ENCODE peak calls at places on chromosomes 6 and 20, in five cellular contexts. T is sigmoid colon, Q is stomach, I is spleen, B is transverse colon. K is an unnamed sample.

GRCh38 chr6:43877021-43877420 is 107.0 kb downstream of the VEGFA start:
- DNase-seq in I (no peak), T (no peak), Q (no peak), B (no peak), K (no peak)

GRCh38 chr20:24998631-24999445 is 6.3 kb upstream of the APMAP start:
- DNase-seq in T (peak; percentile 53), Q (no peak), B (peak; percentile 6), I (peak; percentile 35), K (no peak)

GRCh38 chr20:33696448-33696847 is 10.3 kb upstream of the E2F1 start:
- DNase-seq in T (no peak), I (no peak), Q (no peak), B (no peak), K (no peak)

GRCh38 chr20:46367967-46368901 is 38.2 kb downstream of the ELMO2 start:
- DNase-seq in I (no peak), B (no peak), T (peak; percentile 63), Q (no peak), K (no peak)

GRCh38 chr20:6886065-6886729 is 118.7 kb downstream of the BMP2 start:
- DNase-seq in I (no peak), T (no peak), B (no peak), Q (no peak), K (no peak)

GRCh38 chr6:2307794-2308193 is 62.4 kb upstream of the GMDS start:
- DNase-seq in T (no peak), I (no peak), B (no peak), Q (no peak), K (no peak)

GRCh38 chr20:44576297-44576696 is 6.1 kb upstream of the PKIG start:
- DNase-seq in Q (no peak), I (no peak), B (no peak), T (no peak), K (no peak)

GRCh38 chr6:154961141-154961540 is 34.0 kb upstream of the TIAM2 start:
- DNase-seq in B (peak; percentile 63), I (no peak), Q (no peak), T (no peak), K (no peak)

GRCh38 chr20:31547017-31547675 is 32.9 kb downstream of the HM13 start:
- DNase-seq in B (peak; percentile 88), Q (peak; percentile 86), I (peak; percentile 92), T (peak; percentile 93), K (no peak)

GRCh38 chr6:137197684-137198645 is 21.2 kb downstream of the IFNGR1 start:
- DNase-seq in T (no peak), Q (no peak), B (no peak), I (no peak), K (no peak)

GRCh38 chr6:137203256-137203655 is 15.9 kb downstream of the IFNGR1 start:
- DNase-seq in B (no peak), I (no peak), T (no peak), Q (no peak), K (no peak)

GRCh38 chr6:137200288-137200687 is 18.9 kb downstream of the IFNGR1 start:
- DNase-seq in Q (no peak), I (no peak), T (no peak), B (no peak), K (no peak)

GRCh38 chr6:137206562-137206961 is 12.6 kb downstream of the IFNGR1 start:
- DNase-seq in B (no peak), I (no peak), Q (no peak), T (no peak), K (no peak)

DNA sequence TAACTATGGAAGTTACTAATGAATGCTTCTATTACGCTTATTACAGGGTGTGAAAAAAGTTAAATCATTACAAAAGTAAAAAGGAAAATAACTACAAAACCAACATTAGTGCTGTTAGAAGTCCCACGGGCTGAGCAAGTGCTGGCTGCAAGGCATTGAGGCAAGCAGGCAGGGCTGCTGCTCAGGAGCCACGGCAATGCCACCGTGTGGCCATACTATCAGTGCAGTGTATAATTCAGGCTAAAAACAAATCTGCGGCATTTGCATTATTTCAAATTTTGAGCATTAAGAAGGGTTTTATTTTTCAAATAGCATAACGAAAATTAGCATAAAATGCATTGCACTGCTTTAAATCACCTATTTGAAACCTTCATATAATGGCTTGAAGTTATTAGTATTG is 17.1 kb downstream of the IFNGR1 start:
- DNase-seq in Q (no peak), B (no peak), T (no peak), I (no peak), K (no peak)
- TF ChIP-seq CTCF in Q (no peak), B (no peak), T (no peak), I (no peak), K (no peak)

GRCh38 chr6:163404825-163405265 is 9.7 kb upstream of the QKI start:
- DNase-seq in Q (no peak), T (peak; percentile 74), I (peak; percentile 81), B (peak; percentile 25), K (no peak)
- TF ChIP-seq POLR2AphosphoS5 in Q (peak; percentile 39), T (peak; percentile 31), I (no peak), B (peak; percentile 60), K (peak; percentile 47)

GRCh38 chr20:57437672-57438330 is 46.6 kb downstream of the RBM38 start:
- DNase-seq in B (no peak), Q (no peak), I (peak; percentile 75), T (no peak), K (no peak)

GRCh38 chr20:57440678-57441509 is 49.7 kb downstream of the RBM38 start:
- DNase-seq in B (peak; percentile 58), I (peak; percentile 86), Q (peak; percentile 81), T (peak; percentile 97), K (no peak)

GRCh38 chr20:57438552-57438951 is 47.4 kb downstream of the RBM38 start:
- DNase-seq in I (peak; percentile 71), B (no peak), Q (no peak), T (no peak), K (no peak)

GRCh38 chr20:57439993-57440392 is 48.8 kb downstream of the RBM38 start:
- DNase-seq in Q (no peak), I (peak; percentile 56), T (no peak), B (no peak), K (no peak)

GRCh38 chr20:57439432-57439831 is 48.2 kb downstream of the RBM38 start:
- DNase-seq in Q (peak; percentile 94), B (peak; percentile 77), I (peak; percentile 78), T (peak; percentile 95), K (no peak)
- TF ChIP-seq CTCF in Q (no peak), B (no peak), I (no peak), T (no peak), K (no peak)

GRCh38 chr6:136655251-136656014 is 105.2 kb upstream of the MAP7 start:
- DNase-seq in B (no peak), I (no peak), Q (no peak), T (no peak), K (no peak)

GRCh38 chr6:136652656-136653055 is 102.4 kb upstream of the MAP7 start:
- DNase-seq in B (no peak), I (no peak), T (no peak), Q (no peak), K (no peak)

GRCh38 chr6:136654086-136654485 is 103.9 kb upstream of the MAP7 start:
- DNase-seq in T (no peak), I (no peak), Q (no peak), B (no peak), K (no peak)

GRCh38 chr6:136656121-136656520 is 105.9 kb upstream of the MAP7 start:
- DNase-seq in I (no peak), B (no peak), T (no peak), Q (no peak), K (no peak)

GRCh38 chr6:136651982-136652381 is 101.8 kb upstream of the MAP7 start:
- DNase-seq in T (no peak), I (no peak), Q (no peak), B (no peak), K (no peak)
- TF ChIP-seq POLR2AphosphoS5 in T (no peak), I (no peak), Q (no peak), B (no peak), K (no peak)

GRCh38 chr6:74752303-74752702 is 453.6 kb downstream of the COL12A1 start:
- DNase-seq in Q (no peak), B (no peak), T (no peak), I (no peak), K (no peak)
- TF ChIP-seq CTCF in Q (no peak), B (no peak), T (no peak), I (no peak), K (no peak)

GRCh38 chr20:12237772-12238171 is 320.1 kb downstream of the BTBD3 start:
- DNase-seq in T (peak; percentile 64), B (no peak), I (no peak), Q (no peak), K (no peak)

GRCh38 chr20:12243327-12243726 is 325.6 kb downstream of the BTBD3 start:
- DNase-seq in Q (no peak), I (no peak), B (no peak), T (no peak), K (no peak)

GRCh38 chr20:12241065-12241464 is 323.4 kb downstream of the BTBD3 start:
- DNase-seq in Q (no peak), B (no peak), T (no peak), I (no peak), K (no peak)
- TF ChIP-seq POLR2AphosphoS5 in Q (no peak), B (no peak), T (no peak), I (no peak), K (no peak)

DNA sequence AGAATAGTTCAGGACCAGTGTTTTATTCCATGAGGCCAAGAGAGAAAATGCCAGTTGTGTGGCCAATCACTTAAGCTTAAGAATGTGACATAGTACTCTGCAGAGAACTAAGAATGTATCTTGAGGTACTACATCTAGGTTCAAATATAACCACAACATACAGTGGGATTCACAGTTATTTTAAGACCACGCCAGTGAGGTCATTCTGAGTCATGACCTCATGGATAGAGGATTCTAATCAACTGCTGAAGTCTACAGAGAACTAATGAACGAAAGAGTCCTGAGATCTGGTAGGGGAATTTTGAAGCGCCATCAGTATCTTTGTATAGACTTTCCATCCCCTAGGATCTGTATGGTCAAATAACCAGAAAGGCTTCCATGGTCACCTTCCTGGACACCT is 217.6 kb downstream of the PLCB4 start:
- DNase-seq in I (no peak), Q (no peak), B (no peak), T (no peak), K (no peak)
- TF ChIP-seq CTCF in I (no peak), Q (no peak), B (no peak), T (no peak), K (no peak)